ENCODE peak calls at places on chromosomes 11 and 22, in four cellular contexts. A, M, D and U are unnamed samples.

GRCh38 chr22:46430961-46431838 is 95.7 kb downstream of the TRMU start:
- DNase-seq in M (no peak), D (no peak), A (no peak), U (no peak)

GRCh38 chr11:132790466-132790865 is 741.8 kb downstream of the OPCML start:
- DNase-seq in A (no peak), D (no peak), M (no peak), U (no peak)

GRCh38 chr22:22738959-22739585 is 94.7 kb downstream of the GGTLC2 start:
- DNase-seq in D (no peak), M (no peak), A (no peak), U (no peak)

GRCh38 chr22:45508814-45509213 is 6.1 kb downstream of the FBLN1 start:
- DNase-seq in A (no peak), M (no peak), D (no peak), U (no peak)

GRCh38 chr11:44861829-44862545 is 88.7 kb downstream of the TP53I11 start:
- DNase-seq in A (no peak), M (peak; percentile 97), D (peak; percentile 93), U (peak; percentile 72)

GRCh38 chr22:22388494-22388893 is 120.0 kb downstream of the ZNF280B start:
- DNase-seq in D (no peak), A (no peak), M (no peak), U (no peak)

GRCh38 chr11:126720539-126721235 is 279.9 kb downstream of the KIRREL3 start:
- DNase-seq in M (no peak), D (no peak), A (no peak), U (no peak)

GRCh38 chr11:72105888-72106287 is at the start of gene TOMT:
- DNase-seq in M (no peak), D (no peak), A (no peak), U (no peak)

GRCh38 chr11:116871248-116871647 is 33.8 kb upstream of the APOA1 start:
- DNase-seq in M (peak; percentile 76), A (no peak), D (no peak), U (no peak)

GRCh38 chr11:18692941-18693760 is 5.4 kb upstream of the TMEM86A start:
- DNase-seq in M (no peak), D (no peak), A (peak; percentile 57), U (no peak)

GRCh38 chr11:121466063-121466794 is 13.5 kb upstream of the SORL1-AS1 start:
- DNase-seq in D (peak; percentile 73), M (peak; percentile 88), A (peak; percentile 84), U (peak; percentile 52)

GRCh38 chr11:111624602-111625001 is 22.4 kb downstream of the SIK2 start:
- DNase-seq in M (peak; percentile 54), A (peak; percentile 62), D (no peak), U (no peak)

GRCh38 chr11:94553938-94554337 is 10.2 kb downstream of the FUT4 start:
- DNase-seq in D (no peak), M (no peak), A (no peak), U (no peak)

GRCh38 chr22:17137861-17138425 is 16.8 kb upstream of the TMEM121B start:
- DNase-seq in D (no peak), M (no peak), A (no peak), U (no peak)

GRCh38 chr22:32355760-32356159 is 1.9 kb upstream of the RFPL3 start:
- DNase-seq in A (no peak), D (no peak), M (no peak), U (no peak)

GRCh38 chr22:48803171-48803992 is 1024.3 kb downstream of the BRD1 start:
- DNase-seq in M (no peak), D (no peak), A (no peak), U (no peak)

GRCh38 chr11:1226981-1227550 is 4.2 kb downstream of the MUC5B start:
- DNase-seq in A (peak; percentile 44), M (no peak), D (no peak), U (no peak)

GRCh38 chr11:133918606-133919260 is 38.0 kb downstream of the IGSF9B start:
- DNase-seq in D (no peak), A (no peak), M (no peak), U (no peak)

GRCh38 chr11:4191031-4191571 is 96.5 kb downstream of the RRM1 start:
- DNase-seq in D (no peak), M (peak; percentile 11), A (peak; percentile 65), U (no peak)

GRCh38 chr11:70026726-70027125 is 51.4 kb upstream of the ANO1 start:
- DNase-seq in A (no peak), M (no peak), D (no peak), U (no peak)

GRCh38 chr11:61134801-61135257 is 26.4 kb downstream of the VPS37C start:
- DNase-seq in D (no peak), M (no peak), A (no peak), U (no peak)